ENCODE peak calls at places on chromosomes 13 and 19, in ten cellular contexts. One of them, this sample, is unnamed.

GRCh38 chr19:8370176-8371010 is 6.4 kb downstream of the ANGPTL4 start:
- DNase-seq in stimulated activated CD4-positive, alpha-beta T cell treated with anti-CD3 and anti-CD28 coated beads, Interleukin-2, amount 100 ng/mL, for 48 hours: no peak
- DNase-seq in fibroblast of pulmonary artery: no peak
- DNase-seq in GM20000: no peak
- DNase-seq in omental fat pad: no peak
- DNase-seq in NCI-H446 treated with DMSO at 0.1 percent for 48 hours: no peak
- DNase-seq in activated T-helper 1 cell treated with anti-CD3 and anti-CD28 coated beads, Interleukin-2, amount 50 U/mL, for 16 hours: no peak
- DNase-seq in NCI-H774: no peak
- DNase-seq in C1 segment of cervical spinal cord: no peak
- DNase-seq in stimulated activated CD8-positive, alpha-beta memory T cell treated with anti-CD3 and anti-CD28 coated beads, Interleukin-7, amount 100 ng/mL, for 1 hour: no peak
- DNase-seq in this sample: no peak

GRCh38 chr13:50375792-50376191 is 360.5 kb downstream of the KCNRG start:
- DNase-seq in stimulated activated CD4-positive, alpha-beta T cell treated with anti-CD3 and anti-CD28 coated beads, Interleukin-2, amount 100 ng/mL, for 48 hours: no peak
- DNase-seq in activated T-helper 1 cell treated with anti-CD3 and anti-CD28 coated beads, Interleukin-2, amount 50 U/mL, for 16 hours: no peak
- DNase-seq in GM20000: no peak
- DNase-seq in NCI-H774: no peak
- DNase-seq in C1 segment of cervical spinal cord: no peak
- DNase-seq in NCI-H446 treated with DMSO at 0.1 percent for 48 hours: no peak
- DNase-seq in stimulated activated CD8-positive, alpha-beta memory T cell treated with anti-CD3 and anti-CD28 coated beads, Interleukin-7, amount 100 ng/mL, for 1 hour: no peak
- DNase-seq in fibroblast of pulmonary artery: peak
- DNase-seq in omental fat pad: no peak
- DNase-seq in this sample: no peak

GRCh38 chr13:50129065-50129922 is 114.0 kb downstream of the KCNRG start:
- DNase-seq in NCI-H446 treated with DMSO at 0.1 percent for 48 hours: no peak
- DNase-seq in stimulated activated CD8-positive, alpha-beta memory T cell treated with anti-CD3 and anti-CD28 coated beads, Interleukin-7, amount 100 ng/mL, for 1 hour: no peak
- DNase-seq in omental fat pad: no peak
- DNase-seq in stimulated activated CD4-positive, alpha-beta T cell treated with anti-CD3 and anti-CD28 coated beads, Interleukin-2, amount 100 ng/mL, for 48 hours: no peak
- DNase-seq in NCI-H774: no peak
- DNase-seq in activated T-helper 1 cell treated with anti-CD3 and anti-CD28 coated beads, Interleukin-2, amount 50 U/mL, for 16 hours: no peak
- DNase-seq in C1 segment of cervical spinal cord: no peak
- DNase-seq in fibroblast of pulmonary artery: no peak
- DNase-seq in GM20000: peak
- DNase-seq in this sample: no peak

GRCh38 chr13:113291997-113292862 is 4.8 kb upstream of the LAMP1 start:
- DNase-seq in activated T-helper 1 cell treated with anti-CD3 and anti-CD28 coated beads, Interleukin-2, amount 50 U/mL, for 16 hours: no peak
- DNase-seq in stimulated activated CD4-positive, alpha-beta T cell treated with anti-CD3 and anti-CD28 coated beads, Interleukin-2, amount 100 ng/mL, for 48 hours: peak
- DNase-seq in NCI-H774: no peak
- DNase-seq in stimulated activated CD8-positive, alpha-beta memory T cell treated with anti-CD3 and anti-CD28 coated beads, Interleukin-7, amount 100 ng/mL, for 1 hour: no peak
- DNase-seq in NCI-H446 treated with DMSO at 0.1 percent for 48 hours: no peak
- DNase-seq in omental fat pad: no peak
- DNase-seq in C1 segment of cervical spinal cord: no peak
- DNase-seq in GM20000: no peak
- DNase-seq in fibroblast of pulmonary artery: no peak
- DNase-seq in this sample: no peak

GRCh38 chr19:4277051-4277700 is 1.9 kb upstream of the SHD start:
- DNase-seq in stimulated activated CD8-positive, alpha-beta memory T cell treated with anti-CD3 and anti-CD28 coated beads, Interleukin-7, amount 100 ng/mL, for 1 hour: no peak
- DNase-seq in C1 segment of cervical spinal cord: no peak
- DNase-seq in NCI-H774: no peak
- DNase-seq in NCI-H446 treated with DMSO at 0.1 percent for 48 hours: no peak
- DNase-seq in omental fat pad: no peak
- DNase-seq in fibroblast of pulmonary artery: no peak
- DNase-seq in GM20000: no peak
- DNase-seq in stimulated activated CD4-positive, alpha-beta T cell treated with anti-CD3 and anti-CD28 coated beads, Interleukin-2, amount 100 ng/mL, for 48 hours: no peak
- DNase-seq in activated T-helper 1 cell treated with anti-CD3 and anti-CD28 coated beads, Interleukin-2, amount 50 U/mL, for 16 hours: no peak
- DNase-seq in this sample: no peak

GRCh38 chr13:50588736-50589135 is 254.8 kb downstream of the DLEU7 start:
- DNase-seq in GM20000: no peak
- DNase-seq in stimulated activated CD8-positive, alpha-beta memory T cell treated with anti-CD3 and anti-CD28 coated beads, Interleukin-7, amount 100 ng/mL, for 1 hour: no peak
- DNase-seq in fibroblast of pulmonary artery: no peak
- DNase-seq in stimulated activated CD4-positive, alpha-beta T cell treated with anti-CD3 and anti-CD28 coated beads, Interleukin-2, amount 100 ng/mL, for 48 hours: no peak
- DNase-seq in C1 segment of cervical spinal cord: no peak
- DNase-seq in NCI-H774: no peak
- DNase-seq in activated T-helper 1 cell treated with anti-CD3 and anti-CD28 coated beads, Interleukin-2, amount 50 U/mL, for 16 hours: no peak
- DNase-seq in omental fat pad: no peak
- DNase-seq in NCI-H446 treated with DMSO at 0.1 percent for 48 hours: no peak
- DNase-seq in this sample: no peak

GRCh38 chr19:14002571-14003278 is 3.4 kb downstream of the RFX1 start:
- DNase-seq in C1 segment of cervical spinal cord: no peak
- DNase-seq in NCI-H446 treated with DMSO at 0.1 percent for 48 hours: no peak
- DNase-seq in omental fat pad: no peak
- DNase-seq in GM20000: peak
- DNase-seq in activated T-helper 1 cell treated with anti-CD3 and anti-CD28 coated beads, Interleukin-2, amount 50 U/mL, for 16 hours: no peak
- DNase-seq in stimulated activated CD8-positive, alpha-beta memory T cell treated with anti-CD3 and anti-CD28 coated beads, Interleukin-7, amount 100 ng/mL, for 1 hour: no peak
- DNase-seq in NCI-H774: no peak
- DNase-seq in fibroblast of pulmonary artery: no peak
- DNase-seq in stimulated activated CD4-positive, alpha-beta T cell treated with anti-CD3 and anti-CD28 coated beads, Interleukin-2, amount 100 ng/mL, for 48 hours: no peak
- DNase-seq in this sample: no peak

GRCh38 chr13:107554355-107554905 is 660.9 kb downstream of the LIG4 start:
- DNase-seq in C1 segment of cervical spinal cord: no peak
- DNase-seq in stimulated activated CD8-positive, alpha-beta memory T cell treated with anti-CD3 and anti-CD28 coated beads, Interleukin-7, amount 100 ng/mL, for 1 hour: no peak
- DNase-seq in GM20000: no peak
- DNase-seq in NCI-H446 treated with DMSO at 0.1 percent for 48 hours: no peak
- DNase-seq in activated T-helper 1 cell treated with anti-CD3 and anti-CD28 coated beads, Interleukin-2, amount 50 U/mL, for 16 hours: no peak
- DNase-seq in fibroblast of pulmonary artery: no peak
- DNase-seq in stimulated activated CD4-positive, alpha-beta T cell treated with anti-CD3 and anti-CD28 coated beads, Interleukin-2, amount 100 ng/mL, for 48 hours: no peak
- DNase-seq in NCI-H774: no peak
- DNase-seq in omental fat pad: no peak
- DNase-seq in this sample: no peak

GRCh38 chr13:20303636-20304035 is 71.5 kb upstream of the GJB6 start:
- DNase-seq in NCI-H774: no peak
- DNase-seq in C1 segment of cervical spinal cord: no peak
- DNase-seq in omental fat pad: no peak
- DNase-seq in stimulated activated CD4-positive, alpha-beta T cell treated with anti-CD3 and anti-CD28 coated beads, Interleukin-2, amount 100 ng/mL, for 48 hours: no peak
- DNase-seq in NCI-H446 treated with DMSO at 0.1 percent for 48 hours: no peak
- DNase-seq in stimulated activated CD8-positive, alpha-beta memory T cell treated with anti-CD3 and anti-CD28 coated beads, Interleukin-7, amount 100 ng/mL, for 1 hour: no peak
- DNase-seq in GM20000: no peak
- DNase-seq in activated T-helper 1 cell treated with anti-CD3 and anti-CD28 coated beads, Interleukin-2, amount 50 U/mL, for 16 hours: no peak
- DNase-seq in fibroblast of pulmonary artery: no peak
- DNase-seq in this sample: no peak